ENCODE peak calls at places on chromosomes 13 and 19, in eight cellular contexts. D is cardiac septum, B is HFFc6, O is breast epithelium, P is T-helper 1 cell, Y is DMS153, I is AG08396, W is neuronal stem cell. L is an unnamed sample.
A peak's percentile ranks its signal among the peaks of the same experiment; 100 is the strongest.

GRCh38 chr13:112986470-112986869 is 17.5 kb downstream of the MCF2L start:
- DNase-seq in I (no peak), P (no peak), Y (no peak), B (no peak), O (no peak), D (no peak), W (no peak), L (no peak)

GRCh38 chr13:57631607-57632275 is at the start of gene PCDH17:
- DNase-seq in I (peak; percentile 22), W (peak; percentile 54), O (peak; percentile 50), B (no peak), D (peak; percentile 75), P (peak; percentile 11), Y (peak; percentile 69), L (no peak)

GRCh38 chr13:111267784-111268183 is 52.7 kb upstream of the TEX29 start:
- DNase-seq in D (no peak), B (no peak), Y (no peak), W (no peak), P (no peak), I (no peak), O (no peak), L (no peak)

GRCh38 chr19:57886046-57886445 is 2.8 kb downstream of the ZNF814 start:
- DNase-seq in I (no peak), B (no peak), D (no peak), Y (no peak), O (no peak), W (no peak), P (no peak), L (no peak)

GRCh38 chr13:20118268-20119140 is 42.3 kb downstream of the GJA3 start:
- DNase-seq in D (no peak), B (no peak), I (peak; percentile 79), P (peak; percentile 36), O (no peak), Y (no peak), W (no peak), L (peak; percentile 35)

GRCh38 chr13:41649659-41650058 is 192.3 kb downstream of the RGCC start:
- DNase-seq in P (no peak), W (no peak), B (no peak), D (no peak), O (no peak), I (no peak), Y (no peak), L (no peak)

GRCh38 chr19:47013041-47013517 is 6.6 kb upstream of the NPAS1 start:
- DNase-seq in P (peak; percentile 46), Y (peak; percentile 60), D (peak; percentile 92), B (peak; percentile 65), I (peak; percentile 91), W (no peak), O (peak; percentile 87), L (peak; percentile 70)

GRCh38 chr13:99326012-99326411 is 18.8 kb upstream of the GPR183 start:
- DNase-seq in W (no peak), O (no peak), I (no peak), B (no peak), Y (no peak), P (no peak), D (no peak), L (no peak)

GRCh38 chr19:18045307-18046013 is 37.5 kb downstream of the ARRDC2 start:
- DNase-seq in W (no peak), Y (no peak), O (no peak), P (no peak), I (no peak), D (no peak), B (no peak), L (no peak)

GRCh38 chr19:18203408-18203862 is 407 bp downstream of the RAB3A start:
- DNase-seq in W (no peak), B (no peak), P (peak; percentile 68), O (no peak), D (no peak), I (peak; percentile 22), Y (no peak), L (no peak)

GRCh38 chr13:44259045-44260042 is 114.3 kb upstream of the SERP2 start:
- DNase-seq in D (no peak), B (no peak), I (no peak), O (no peak), W (no peak), P (peak; percentile 81), Y (peak; percentile 34), L (no peak)

GRCh38 chr19:3710265-3710812 is 2.2 kb downstream of the TJP3 start:
- DNase-seq in I (no peak), Y (peak; percentile 87), O (peak; percentile 93), D (no peak), B (no peak), P (no peak), W (no peak), L (no peak)

GRCh38 chr13:76600086-76600485 is 286.1 kb downstream of the KCTD12 start:
- DNase-seq in B (no peak), W (no peak), I (no peak), O (no peak), P (no peak), D (no peak), Y (no peak), L (no peak)

GRCh38 chr19:37981785-37982475 is 74.9 kb downstream of the SIPA1L3 start:
- DNase-seq in D (peak; percentile 38), I (no peak), P (no peak), W (no peak), Y (no peak), O (no peak), B (no peak), L (no peak)

GRCh38 chr19:33282036-33282686 is 20.2 kb downstream of the CEBPA start:
- DNase-seq in D (no peak), I (no peak), O (no peak), P (no peak), W (no peak), Y (no peak), B (peak; percentile 13), L (no peak)

GRCh38 chr13:40776681-40777165 is 5.7 kb upstream of the MRPS31 start:
- DNase-seq in P (peak; percentile 94), O (no peak), I (no peak), W (no peak), B (peak; percentile 61), D (peak; percentile 84), Y (no peak), L (no peak)

GRCh38 chr13:111484129-111484925 is 163.9 kb downstream of the TEX29 start:
- DNase-seq in P (no peak), B (no peak), D (no peak), I (no peak), Y (peak; percentile 77), W (no peak), O (peak; percentile 34), L (no peak)

GRCh38 chr19:46925548-46925950 is 64.8 kb downstream of the ARHGAP35 start:
- DNase-seq in P (no peak), Y (no peak), I (no peak), W (no peak), B (no peak), O (no peak), D (no peak), L (no peak)

GRCh38 chr13:43301341-43301969 is 278.1 kb downstream of the DNAJC15 start:
- DNase-seq in D (no peak), Y (no peak), O (no peak), W (no peak), I (no peak), P (no peak), B (no peak), L (no peak)

GRCh38 chr13:22486490-22486889 is 694.3 kb upstream of the SGCG start:
- DNase-seq in D (no peak), W (no peak), B (no peak), I (no peak), Y (no peak), O (no peak), P (no peak), L (no peak)

GRCh38 chr19:49546825-49547565 is 19.2 kb downstream of the RCN3 start:
- DNase-seq in W (peak; percentile 93), Y (peak; percentile 62), P (peak; percentile 77), D (no peak), I (peak; percentile 88), O (no peak), B (peak; percentile 87), L (peak; percentile 87)

GRCh38 chr19:42420055-42420544 is 7.1 kb downstream of the LIPE start:
- DNase-seq in O (no peak), B (peak; percentile 49), I (peak; percentile 77), D (peak; percentile 73), Y (no peak), P (peak; percentile 81), W (no peak), L (peak; percentile 60)

GRCh38 chr19:5403968-5404640 is 51.1 kb upstream of the ZNRF4 start:
- DNase-seq in I (peak; percentile 89), O (peak; percentile 81), D (peak; percentile 84), W (peak; percentile 95), Y (no peak), P (peak; percentile 28), B (peak; percentile 84), L (peak; percentile 81)

GRCh38 chr19:34321735-34322134 is 43.3 kb upstream of the GPI start:
- DNase-seq in I (no peak), D (no peak), W (no peak), B (no peak), O (no peak), Y (no peak), P (no peak), L (no peak)

GRCh38 chr13:25654332-25654731 is 282.6 kb downstream of the ATP8A2 start:
- DNase-seq in O (no peak), D (no peak), P (no peak), W (no peak), B (no peak), I (no peak), Y (no peak), L (no peak)

GRCh38 chr19:19477705-19478383 is 37.5 kb downstream of the TSSK6 start:
- DNase-seq in P (no peak), W (no peak), O (no peak), I (no peak), B (no peak), Y (no peak), D (no peak), L (no peak)